ENCODE peak calls at places on chromosome 19, in nine cellular contexts. E, K, U, B, A, R, V, C and T are unnamed samples.

GRCh38 chr19:2215281-2215751 is 20.8 kb downstream of the PLEKHJ1 start:
- DNase-seq in E (no peak), K (no peak), U (no peak), B (no peak), A (no peak), R (no peak), V (no peak), C (no peak), T (no peak)

GRCh38 chr19:38596057-38596981 is 21.4 kb downstream of the MAP4K1 start:
- DNase-seq in E (peak), K (no peak), U (peak), B (no peak), A (peak), R (no peak), V (no peak), C (peak), T (peak)

GRCh38 chr19:1773173-1773572 is 19.9 kb downstream of the ONECUT3 start:
- DNase-seq in E (no peak), K (no peak), U (no peak), B (no peak), A (peak), R (no peak), V (no peak), C (peak), T (no peak)

GRCh38 chr19:52557231-52557995 is 12.7 kb upstream of the ZNF701 start:
- DNase-seq in E (no peak), K (no peak), U (no peak), B (no peak), A (no peak), R (no peak), V (no peak), C (no peak), T (no peak)

GRCh38 chr19:53989600-53990533 is 1.6 kb upstream of the CACNG6 start:
- DNase-seq in E (peak), K (no peak), U (no peak), B (no peak), A (no peak), R (no peak), V (no peak), C (no peak), T (peak)

GRCh38 chr19:35143231-35143715 is at the start of gene FXYD7:
- DNase-seq in E (no peak), K (no peak), U (no peak), B (no peak), A (no peak), R (peak), V (no peak), C (no peak), T (no peak)

GRCh38 chr19:799076-799881 is 2.0 kb downstream of the PTBP1 start:
- DNase-seq in E (no peak), K (peak), U (no peak), B (no peak), A (no peak), R (no peak), V (no peak), C (peak), T (peak)

GRCh38 chr19:47190167-47190727 is 40.8 kb downstream of the BBC3 start:
- DNase-seq in E (peak), K (peak), U (peak), B (peak), A (peak), R (peak), V (no peak), C (no peak), T (peak)

GRCh38 chr19:45569619-45570421 is 14.8 kb downstream of the OPA3 start:
- DNase-seq in E (peak), K (peak), U (peak), B (no peak), A (peak), R (no peak), V (no peak), C (peak), T (peak)

GRCh38 chr19:14674764-14675163 is at the start of gene ADGRE3:
- DNase-seq in E (no peak), K (no peak), U (no peak), B (no peak), A (no peak), R (no peak), V (no peak), C (no peak), T (no peak)

GRCh38 chr19:9914315-9915207 is 21.8 kb downstream of the OLFM2 start:
- DNase-seq in E (peak), K (peak), U (peak), B (peak), A (peak), R (peak), V (peak), C (peak), T (peak)

GRCh38 chr19:38917921-38918491 is 6.0 kb upstream of the CCER2 start:
- DNase-seq in E (peak), K (no peak), U (no peak), B (no peak), A (no peak), R (no peak), V (peak), C (no peak), T (no peak)

GRCh38 chr19:8148410-8149231 is 771 bp downstream of the FBN3 start:
- DNase-seq in E (peak), K (no peak), U (no peak), B (no peak), A (peak), R (no peak), V (peak), C (peak), T (no peak)

GRCh38 chr19:5697022-5697889 is 7.2 kb downstream of the RPL36 start:
- DNase-seq in E (no peak), K (no peak), U (no peak), B (no peak), A (no peak), R (no peak), V (no peak), C (no peak), T (no peak)

GRCh38 chr19:3527250-3527910 is 11.6 kb upstream of the TEKTIP1 start:
- DNase-seq in E (no peak), K (no peak), U (no peak), B (no peak), A (no peak), R (no peak), V (no peak), C (no peak), T (no peak)

GRCh38 chr19:4063369-4064072 is 3.2 kb downstream of the ZBTB7A start:
- DNase-seq in E (peak), K (no peak), U (no peak), B (no peak), A (no peak), R (no peak), V (no peak), C (peak), T (peak)

GRCh38 chr19:38543807-38544568 is 73.8 kb downstream of the MAP4K1 start:
- DNase-seq in E (peak), K (peak), U (peak), B (peak), A (peak), R (peak), V (no peak), C (peak), T (peak)

GRCh38 chr19:1491114-1491848 is at the start of gene REEP6:
- DNase-seq in E (no peak), K (no peak), U (no peak), B (no peak), A (no peak), R (no peak), V (no peak), C (no peak), T (no peak)

GRCh38 chr19:10760268-10760944 is 42.5 kb downstream of the DNM2 start:
- DNase-seq in E (no peak), K (no peak), U (no peak), B (no peak), A (peak), R (no peak), V (no peak), C (peak), T (no peak)

GRCh38 chr19:7534531-7534980 is 961 bp upstream of the PNPLA6 start:
- DNase-seq in E (peak), K (peak), U (peak), B (peak), A (no peak), R (peak), V (no peak), C (peak), T (peak)

GRCh38 chr19:55289117-55289796 is 5.5 kb downstream of the BRSK1 start:
- DNase-seq in E (peak), K (no peak), U (no peak), B (no peak), A (no peak), R (no peak), V (no peak), C (no peak), T (no peak)

GRCh38 chr19:23766951-23767350 is 8.3 kb upstream of the ZNF681 start:
- DNase-seq in E (no peak), K (no peak), U (no peak), B (no peak), A (no peak), R (no peak), V (no peak), C (no peak), T (no peak)

GRCh38 chr19:23764781-23765180 is 6.1 kb upstream of the ZNF681 start:
- DNase-seq in E (no peak), K (no peak), U (no peak), B (no peak), A (no peak), R (no peak), V (no peak), C (peak), T (no peak)

GRCh38 chr19:23762548-23762883 is 3.8 kb upstream of the ZNF681 start:
- DNase-seq in E (no peak), K (no peak), U (no peak), B (no peak), A (no peak), R (no peak), V (no peak), C (no peak), T (no peak)

GRCh38 chr19:23758187-23759074 is at the start of gene ZNF681:
- DNase-seq in E (peak), K (peak), U (peak), B (peak), A (no peak), R (peak), V (peak), C (peak), T (peak)

DNA sequence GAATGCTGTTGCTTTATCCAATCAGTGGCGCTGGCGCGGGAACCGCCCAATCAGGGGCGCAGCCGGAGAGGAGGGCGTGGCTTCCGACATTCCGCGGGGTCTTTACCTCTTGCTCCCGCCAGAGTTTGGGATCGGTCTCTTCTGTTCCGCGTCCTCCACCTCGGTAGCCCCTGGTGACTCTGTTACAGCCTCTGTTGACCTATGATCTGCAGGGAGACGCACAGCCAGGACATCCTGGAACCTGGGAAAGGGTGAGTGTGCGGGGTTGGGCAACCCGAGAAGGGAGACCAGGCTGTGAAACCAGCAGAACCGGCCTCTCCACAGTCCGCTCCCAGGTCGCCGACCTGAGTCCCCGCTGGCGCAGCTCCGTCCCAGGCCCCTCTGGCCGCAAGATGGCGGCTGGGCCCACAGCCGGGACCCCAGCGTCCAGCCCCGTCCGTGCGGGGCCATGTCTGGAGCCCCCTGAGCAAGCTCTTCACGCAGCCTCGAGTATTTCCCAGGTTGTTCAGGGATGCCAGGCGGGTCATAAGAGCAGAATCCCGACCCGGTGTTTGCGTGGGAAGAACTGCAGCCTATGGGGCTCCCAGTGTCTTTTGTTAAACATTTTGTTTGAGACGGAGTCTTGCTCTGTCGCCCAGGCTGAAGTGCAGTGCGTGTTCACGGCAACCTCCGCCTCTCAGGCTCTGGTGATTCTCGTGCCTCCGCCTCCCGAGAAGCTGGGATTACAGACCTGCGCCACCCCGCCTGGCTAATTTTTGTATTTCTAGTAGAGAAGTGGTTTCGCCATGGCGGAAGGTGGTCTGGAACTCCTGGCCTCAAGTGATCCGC is 4.4 kb upstream of the ZNF681 start:
- DNase-seq in E (no peak), K (peak), U (peak), B (peak), A (no peak), R (peak), V (peak), C (peak), T (no peak)
- TF ChIP-seq POLR2A in E (no peak), K (no peak), U (no peak), B (no peak), A (no peak), R (peak), V (peak), C (peak), T (no peak)

GRCh38 chr19:16773259-16773658 is 53.6 kb downstream of the NWD1 start:
- DNase-seq in E (no peak), K (no peak), U (no peak), B (no peak), A (no peak), R (no peak), V (no peak), C (no peak), T (no peak)
- TF ChIP-seq POLR2A in E (no peak), K (no peak), U (no peak), B (no peak), A (no peak), R (no peak), V (no peak), C (no peak), T (no peak)

GRCh38 chr19:16067205-16067938 is 8.9 kb upstream of the TPM4 start:
- DNase-seq in E (no peak), K (peak), U (peak), B (peak), A (peak), R (peak), V (no peak), C (no peak), T (peak)
- TF ChIP-seq POLR2A in E (no peak), K (no peak), U (no peak), B (peak), A (peak), R (peak), V (no peak), C (no peak), T (peak)

GRCh38 chr19:37466798-37467607 is at the start of gene ZNF569:
- DNase-seq in E (peak), K (peak), U (peak), B (peak), A (no peak), R (peak), V (peak), C (peak), T (peak)
- TF ChIP-seq POLR2A in E (peak), K (no peak), U (no peak), B (no peak), A (no peak), R (peak), V (peak), C (peak), T (peak)

DNA sequence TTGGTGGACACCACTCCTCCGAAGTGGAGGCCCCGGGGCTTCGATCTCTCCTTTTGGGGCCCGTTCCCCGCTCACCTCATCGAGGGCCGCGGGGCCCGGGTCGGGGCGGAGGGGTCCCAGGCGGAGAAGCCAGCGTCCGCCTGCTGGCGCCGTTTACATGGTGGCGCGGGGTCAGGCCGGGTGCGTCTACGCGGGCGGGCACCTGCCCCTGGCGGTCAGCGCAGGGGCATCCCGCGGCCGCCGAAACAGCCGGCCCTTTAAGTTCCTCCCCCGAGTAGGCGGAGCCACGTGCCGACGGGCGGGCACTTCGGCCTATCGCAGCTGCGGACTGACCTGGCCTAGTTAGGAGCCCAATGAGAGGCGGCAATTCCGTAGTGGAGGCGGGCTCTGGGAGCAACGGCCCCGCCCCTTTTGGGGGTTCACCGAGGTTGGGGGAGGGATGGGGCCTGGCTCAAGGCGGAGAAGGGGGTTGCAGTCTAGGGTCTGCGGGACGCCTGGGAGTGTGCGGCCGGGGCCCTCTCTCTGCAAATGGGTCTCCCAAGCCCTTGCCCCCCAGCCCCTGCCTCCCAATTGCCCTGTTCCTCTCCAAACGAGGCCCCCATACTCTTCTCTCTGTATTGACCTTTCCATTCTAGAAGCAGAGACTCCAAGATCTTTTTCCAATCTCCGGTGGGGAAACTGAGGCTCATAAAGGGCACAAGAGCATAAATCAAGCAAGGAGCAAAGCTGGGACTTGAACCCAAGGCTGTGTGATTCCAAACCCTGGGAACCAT is at the start of gene ABHD8:
- DNase-seq in E (peak), K (peak), U (peak), B (peak), A (peak), R (peak), V (peak), C (peak), T (peak)
- TF ChIP-seq POLR2A in E (peak), K (no peak), U (no peak), B (peak), A (peak), R (peak), V (no peak), C (peak), T (no peak)

DNA sequence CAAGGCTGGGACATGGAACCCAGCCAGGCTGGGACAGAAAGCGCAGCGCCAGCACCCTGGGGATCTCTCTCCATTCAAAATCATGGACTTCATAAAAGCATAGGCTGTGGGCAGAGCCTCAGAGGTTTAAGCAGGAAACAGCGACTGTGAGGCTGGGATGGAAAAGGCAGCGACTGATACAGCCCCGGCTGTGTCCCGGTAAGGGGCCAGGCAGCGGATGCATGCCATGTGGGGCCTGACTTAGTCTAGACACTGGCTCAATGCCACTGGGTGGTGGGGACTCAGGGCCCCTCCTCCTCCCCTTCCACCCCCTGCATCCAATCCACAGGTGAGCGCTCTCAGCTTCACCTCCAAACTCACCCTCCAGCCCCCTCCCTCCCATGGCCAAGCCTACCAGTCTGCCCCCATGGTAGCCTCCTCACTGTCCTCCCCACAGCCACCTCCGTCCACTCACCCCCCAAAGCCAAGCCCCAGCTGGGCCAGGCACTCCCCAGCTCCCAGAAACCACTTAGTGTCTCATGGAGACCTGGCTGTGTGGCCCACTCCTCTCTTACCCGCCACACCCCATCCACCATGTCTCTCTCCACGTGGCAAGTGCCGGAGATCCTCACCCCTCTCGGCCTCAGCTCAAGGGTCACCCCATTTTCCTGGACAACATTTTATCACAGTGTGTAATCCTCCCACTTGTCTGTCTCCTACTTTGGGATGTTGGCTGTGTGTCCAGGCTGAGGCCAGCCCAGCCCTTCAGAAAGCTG is 70.9 kb downstream of the CEBPG start:
- DNase-seq in E (no peak), K (no peak), U (no peak), B (no peak), A (no peak), R (no peak), V (no peak), C (no peak), T (no peak)
- TF ChIP-seq POLR2A in E (no peak), K (no peak), U (no peak), B (no peak), A (no peak), R (no peak), V (no peak), C (no peak), T (no peak)